ENCODE peak calls at places on chromosome 14, in four cellular contexts. J is stimulated activated CD4-positive, alpha-beta T cell treated with anti-CD3 and anti-CD28 coated beads, Interleukin-15, amount 100 ng/mL, for 24 hours; E is activated naive CD8-positive, alpha-beta T cell treated with anti-CD3 and anti-CD28 coated beads, Interleukin-2, amount 50 U/mL, for 24 hours; R is Right ventricle myocardium superior. Z is an unnamed sample.

GRCh38 chr14:73248294-73248868 is 11.1 kb downstream of the PAPLN start:
- DNase-seq in J (no peak), E (no peak), R (no peak), Z (no peak)

GRCh38 chr14:56115471-56115870 is 2.7 kb upstream of the PELI2 start:
- DNase-seq in E (no peak), R (no peak), J (no peak), Z (no peak)

GRCh38 chr14:68683326-68683725 is 109.5 kb downstream of the ZFP36L1 start:
- DNase-seq in J (no peak), R (no peak), E (no peak), Z (no peak)

GRCh38 chr14:23942587-23942986 is 11.0 kb upstream of the DHRS4 start:
- DNase-seq in R (no peak), J (no peak), E (no peak), Z (no peak)

GRCh38 chr14:106218189-106218588 is 691.8 kb downstream of the TMEM121 start:
- DNase-seq in E (no peak), R (no peak), J (no peak), Z (no peak)

GRCh38 chr14:55366271-55366670 is 45.4 kb downstream of the ATG14 start:
- DNase-seq in E (no peak), R (no peak), J (no peak), Z (no peak)

GRCh38 chr14:56002876-56003625 is 115.2 kb upstream of the PELI2 start:
- DNase-seq in R (no peak), J (peak; percentile 66), E (peak; percentile 56), Z (no peak)

GRCh38 chr14:90491868-90492560 is 95.2 kb downstream of the CALM1 start:
- DNase-seq in J (no peak), E (no peak), R (no peak), Z (no peak)

GRCh38 chr14:72516936-72517408 is 376.9 kb downstream of the DPF3 start:
- DNase-seq in R (peak; percentile 65), E (peak; percentile 73), J (peak; percentile 76), Z (peak; percentile 30)

GRCh38 chr14:23364604-23365352 is at the start of gene EFS:
- DNase-seq in J (no peak), R (peak; percentile 71), E (no peak), Z (no peak)

GRCh38 chr14:35565896-35566464 is 32.0 kb downstream of the INSM2 start:
- DNase-seq in E (no peak), R (no peak), J (no peak), Z (no peak)

GRCh38 chr14:102654298-102654697 is 61.8 kb downstream of the RCOR1 start:
- DNase-seq in J (peak; percentile 49), E (peak; percentile 8), R (no peak), Z (no peak)

GRCh38 chr14:29601559-29602109 is 326.0 kb downstream of the PRKD1 start:
- DNase-seq in R (no peak), E (no peak), J (no peak), Z (no peak)

GRCh38 chr14:80239631-80240030 is 28.3 kb upstream of the DIO2 start:
- DNase-seq in J (no peak), E (no peak), R (no peak), Z (no peak)

GRCh38 chr14:85487215-85487614 is 42.7 kb upstream of the FLRT2 start:
- DNase-seq in J (no peak), E (no peak), R (no peak), Z (no peak)

GRCh38 chr14:51206462-51206861 is 33.6 kb upstream of the TMX1 start:
- DNase-seq in J (no peak), R (no peak), E (no peak), Z (no peak)

GRCh38 chr14:79587194-79587593 is 624.1 kb downstream of the DIO2 start:
- DNase-seq in E (no peak), J (no peak), R (no peak), Z (peak; percentile 47)

GRCh38 chr14:37197421-37198272 is at the start of gene MIPOL1:
- DNase-seq in E (peak; percentile 8), J (peak; percentile 48), R (peak; percentile 91), Z (peak; percentile 86)

GRCh38 chr14:34204774-34205173 is 253.9 kb upstream of the EGLN3 start:
- DNase-seq in E (no peak), J (no peak), R (no peak), Z (no peak)

GRCh38 chr14:20623798-20624197 is 17.7 kb downstream of the OR6S1 start:
- DNase-seq in E (peak; percentile 34), J (peak; percentile 35), R (no peak), Z (no peak)

GRCh38 chr14:105255021-105255507 is 6.7 kb downstream of the BTBD6 start:
- DNase-seq in E (no peak), R (no peak), J (no peak), Z (no peak)

GRCh38 chr14:98370352-98370751 is 901.6 kb downstream of the BCL11B start:
- DNase-seq in E (no peak), R (no peak), J (no peak), Z (no peak)

GRCh38 chr14:32996343-32996742 is 57.7 kb downstream of the NPAS3 start:
- DNase-seq in J (no peak), R (no peak), E (no peak), Z (no peak)

GRCh38 chr14:35341454-35342159 is 49.4 kb downstream of the PSMA6 start:
- DNase-seq in J (peak; percentile 53), R (peak; percentile 98), E (peak; percentile 36), Z (peak; percentile 96)

GRCh38 chr14:72010474-72010873 is 78.2 kb downstream of the RGS6 start:
- DNase-seq in E (no peak), R (no peak), J (no peak), Z (no peak)

GRCh38 chr14:99436247-99437180 is 44.1 kb downstream of the SETD3 start:
- DNase-seq in R (no peak), E (no peak), J (no peak), Z (no peak)

GRCh38 chr14:88209273-88209672 is 113.8 kb downstream of the KCNK10 start:
- DNase-seq in E (no peak), J (no peak), R (no peak), Z (no peak)

GRCh38 chr14:69693145-69693544 is 73.8 kb upstream of the SRSF5 start:
- DNase-seq in E (no peak), J (no peak), R (peak; percentile 66), Z (no peak)

GRCh38 chr14:94056579-94057308 is 24.3 kb downstream of the DDX24 start:
- DNase-seq in R (no peak), J (peak; percentile 39), E (no peak), Z (no peak)